ENCODE peak calls at places on chromosomes 13 and 19, in ten cellular contexts. C, Y, T, I, U, V, O, J, M and X are unnamed samples. For H3K4me1, the result is how much of the 10 kb centered on the place peaks cover.

GRCh38 chr19:17052439-17052838 is 22.8 kb downstream of the HAUS8 start:
- DNase-seq in C (peak), Y (no peak), T (peak), I (peak), U (peak), V (no peak), O (no peak), J (peak), M (peak), X (peak)

GRCh38 chr13:26011996-26012688 is 39.7 kb downstream of the SHISA2 start:
- DNase-seq in C (no peak), Y (peak), T (peak), I (peak), U (no peak), V (peak), O (no peak), J (no peak), M (peak), X (no peak)

GRCh38 chr19:3132971-3133792 is 2.7 kb upstream of the GNA15 start:
- DNase-seq in C (no peak), Y (peak), T (peak), I (peak), U (no peak), V (peak), O (no peak), J (no peak), M (peak), X (peak)

GRCh38 chr19:45852941-45853340 is 10.0 kb downstream of the SYMPK start:
- DNase-seq in C (no peak), Y (no peak), T (no peak), I (no peak), U (no peak), V (peak), O (no peak), J (no peak), M (no peak), X (no peak)

GRCh38 chr19:28694812-28695211 is 518.1 kb downstream of the UQCRFS1 start:
- DNase-seq in C (no peak), Y (no peak), T (no peak), I (no peak), U (no peak), V (no peak), O (no peak), J (no peak), M (no peak), X (no peak)

GRCh38 chr13:112680741-112681360 is 9.0 kb upstream of the ATP11A start:
- DNase-seq in C (no peak), Y (no peak), T (no peak), I (no peak), U (no peak), V (no peak), O (no peak), J (no peak), M (no peak), X (no peak)

GRCh38 chr19:43664008-43664407 is 6.0 kb downstream of the PLAUR start:
- DNase-seq in C (no peak), Y (no peak), T (peak), I (no peak), U (no peak), V (no peak), O (no peak), J (peak), M (no peak), X (no peak)

GRCh38 chr13:78067290-78067689 is 148.7 kb upstream of the EDNRB start:
- DNase-seq in C (no peak), Y (no peak), T (no peak), I (no peak), U (no peak), V (no peak), O (no peak), J (no peak), M (no peak), X (no peak)

GRCh38 chr13:75123428-75123827 is 358.5 kb downstream of the TBC1D4 start:
- DNase-seq in C (peak), Y (no peak), T (no peak), I (no peak), U (no peak), V (no peak), O (no peak), J (no peak), M (no peak), X (no peak)

GRCh38 chr19:34841780-34842179 is 68.8 kb upstream of the ZNF599 start:
- DNase-seq in C (no peak), Y (no peak), T (no peak), I (no peak), U (no peak), V (no peak), O (no peak), J (no peak), M (no peak), X (no peak)

GRCh38 chr19:29964171-29964570 is 22.1 kb downstream of the URI1 start:
- DNase-seq in C (no peak), Y (no peak), T (no peak), I (peak), U (no peak), V (no peak), O (no peak), J (no peak), M (no peak), X (no peak)

GRCh38 chr13:62710766-62711165 is 1295.1 kb upstream of the PCDH20 start:
- DNase-seq in C (no peak), Y (no peak), T (no peak), I (no peak), U (no peak), V (no peak), O (no peak), J (no peak), M (no peak), X (no peak)

GRCh38 chr13:113032291-113032690 is 63.3 kb downstream of the MCF2L start:
- DNase-seq in C (no peak), Y (no peak), T (no peak), I (no peak), U (no peak), V (no peak), O (no peak), J (no peak), M (no peak), X (no peak)

GRCh38 chr13:33743438-33744368 is 74.2 kb upstream of the RFC3 start:
- DNase-seq in C (no peak), Y (no peak), T (no peak), I (peak), U (no peak), V (no peak), O (no peak), J (no peak), M (peak), X (no peak)

GRCh38 chr19:46784262-46785053 is 3.9 kb downstream of the SLC1A5 start:
- DNase-seq in C (peak), Y (no peak), T (peak), I (peak), U (peak), V (peak), O (peak), J (peak), M (no peak), X (peak)

DNA sequence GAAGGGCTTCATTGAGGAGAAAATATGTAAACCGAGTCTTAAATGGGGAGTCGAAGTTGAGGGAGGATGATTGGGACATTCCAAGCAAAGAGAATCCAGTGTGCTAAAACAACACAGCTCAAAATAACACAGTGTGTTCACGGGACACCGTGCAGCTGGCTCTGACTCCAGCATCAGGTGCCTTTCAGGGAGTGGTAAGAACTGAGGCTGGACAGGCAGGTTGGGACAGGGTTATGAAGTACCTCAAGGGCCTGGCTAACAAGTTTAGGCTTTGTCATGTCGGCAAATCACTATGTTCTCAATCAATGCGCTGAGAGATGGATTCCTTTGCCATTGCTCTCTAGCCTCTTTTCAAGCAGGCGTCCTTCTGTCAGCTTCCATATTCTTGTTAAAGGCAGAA is 27.5 kb upstream of the WDFY2 start:
- DNase-seq in C (no peak), Y (no peak), T (no peak), I (no peak), U (no peak), V (peak), O (no peak), J (no peak), M (no peak), X (peak)
- H3K4me1 ChIP-seq in C (under half), Y (under half), T (under half), I (under half), U (under half), V (under half), O (under half), J (under half), M (under half), X (under half)

GRCh38 chr13:99894835-99895427 is 76.6 kb downstream of the ZIC5 start:
- DNase-seq in C (no peak), Y (no peak), T (peak), I (no peak), U (no peak), V (no peak), O (no peak), J (no peak), M (peak), X (no peak)

GRCh38 chr13:99893567-99893966 is 78.0 kb downstream of the ZIC5 start:
- DNase-seq in C (no peak), Y (no peak), T (no peak), I (no peak), U (no peak), V (no peak), O (no peak), J (no peak), M (no peak), X (no peak)

GRCh38 chr13:99892866-99893504 is 78.6 kb downstream of the ZIC5 start:
- DNase-seq in C (no peak), Y (no peak), T (no peak), I (no peak), U (no peak), V (no peak), O (no peak), J (no peak), M (no peak), X (no peak)

GRCh38 chr13:99894105-99894504 is 77.5 kb downstream of the ZIC5 start:
- DNase-seq in C (no peak), Y (no peak), T (no peak), I (no peak), U (no peak), V (no peak), O (no peak), J (no peak), M (no peak), X (no peak)

GRCh38 chr13:99892189-99892588 is 79.4 kb downstream of the ZIC5 start:
- DNase-seq in C (no peak), Y (no peak), T (no peak), I (no peak), U (no peak), V (no peak), O (no peak), J (no peak), M (no peak), X (no peak)
- H3K4me1 ChIP-seq in C (under half), Y (under half), T (under half), I (under half), U (under half), V (under half), O (under half), J (under half), M (under half), X (under half)

DNA sequence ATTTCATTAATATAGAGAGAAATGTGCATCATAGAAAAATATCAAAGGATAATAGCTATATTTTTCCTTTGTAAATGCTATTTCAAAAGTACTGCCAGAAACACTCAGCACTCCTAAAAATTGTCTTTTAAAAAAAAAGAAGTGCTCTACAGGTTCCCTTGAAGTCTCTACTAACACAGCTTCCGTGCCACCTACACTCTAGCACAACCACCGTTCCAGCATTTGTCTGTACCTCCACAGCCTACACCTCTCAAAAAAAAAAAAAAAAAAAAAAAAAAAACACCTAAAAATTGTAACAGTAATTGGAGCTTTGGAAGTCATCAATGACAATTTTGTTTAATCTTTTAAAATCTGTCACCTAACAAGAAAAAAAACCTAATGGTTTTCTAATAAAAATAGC is 485.6 kb downstream of the MYO16 start:
- DNase-seq in C (no peak), Y (no peak), T (no peak), I (no peak), U (no peak), V (no peak), O (no peak), J (no peak), M (no peak), X (no peak)
- H3K4me1 ChIP-seq in C (under half), Y (under half), T (under half), I (under half), U (under half), V (under half), O (under half), J (under half), M (under half), X (under half)

GRCh38 chr13:66171821-66172220 is 1058.3 kb downstream of the PCDH9 start:
- DNase-seq in C (no peak), Y (no peak), T (no peak), I (no peak), U (no peak), V (no peak), O (no peak), J (no peak), M (no peak), X (no peak)
- H3K4me1 ChIP-seq in C (under half), Y (under half), T (under half), I (under half), U (under half), V (under half), O (under half), J (under half), M (under half), X (under half)

DNA sequence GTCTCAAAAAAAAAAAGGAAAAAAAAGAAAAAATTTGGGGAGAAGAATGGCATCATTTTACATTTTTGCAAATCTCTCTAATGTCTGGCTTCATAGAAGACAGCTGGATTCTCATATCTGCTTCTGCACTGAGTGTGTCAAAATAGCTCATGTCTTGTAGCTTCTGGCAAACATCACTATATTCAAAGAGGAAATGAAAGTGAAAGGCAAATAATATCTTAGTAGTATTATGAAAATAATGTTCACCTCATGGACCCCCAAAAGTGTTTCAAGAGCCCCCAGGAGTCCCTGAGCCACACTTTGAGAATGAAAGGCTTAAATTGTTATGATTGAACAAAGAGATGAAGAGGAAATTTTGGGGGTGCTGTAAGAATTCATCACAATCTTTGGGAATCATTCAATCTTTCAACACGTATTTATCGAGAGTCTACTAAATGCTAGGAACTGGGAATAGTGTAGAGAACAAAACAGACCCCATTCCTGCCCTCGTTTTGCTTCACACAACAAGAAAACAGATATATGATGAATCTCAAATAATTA is 1.2 kb upstream of the SLC6A16 start:
- DNase-seq in C (no peak), Y (no peak), T (no peak), I (no peak), U (peak), V (no peak), O (no peak), J (no peak), M (no peak), X (no peak)
- H3K4me1 ChIP-seq in C (under half), Y (under half), T (under half), I (under half), U (under half), V (under half), O (under half), J (under half), M (under half), X (under half)

GRCh38 chr13:52903320-52903719 is 54.9 kb upstream of the PCDH8 start:
- DNase-seq in C (no peak), Y (no peak), T (no peak), I (no peak), U (no peak), V (no peak), O (no peak), J (no peak), M (no peak), X (no peak)
- H3K4me1 ChIP-seq in C (under half), Y (under half), T (under half), I (under half), U (under half), V (under half), O (under half), J (under half), M (under half), X (under half)

GRCh38 chr13:42086582-42086981 is 38.1 kb downstream of the DGKH start:
- DNase-seq in C (no peak), Y (no peak), T (no peak), I (no peak), U (no peak), V (no peak), O (no peak), J (no peak), M (no peak), X (no peak)

GRCh38 chr13:42083138-42083770 is 34.8 kb downstream of the DGKH start:
- DNase-seq in C (no peak), Y (no peak), T (no peak), I (no peak), U (no peak), V (no peak), O (no peak), J (no peak), M (no peak), X (no peak)

DNA sequence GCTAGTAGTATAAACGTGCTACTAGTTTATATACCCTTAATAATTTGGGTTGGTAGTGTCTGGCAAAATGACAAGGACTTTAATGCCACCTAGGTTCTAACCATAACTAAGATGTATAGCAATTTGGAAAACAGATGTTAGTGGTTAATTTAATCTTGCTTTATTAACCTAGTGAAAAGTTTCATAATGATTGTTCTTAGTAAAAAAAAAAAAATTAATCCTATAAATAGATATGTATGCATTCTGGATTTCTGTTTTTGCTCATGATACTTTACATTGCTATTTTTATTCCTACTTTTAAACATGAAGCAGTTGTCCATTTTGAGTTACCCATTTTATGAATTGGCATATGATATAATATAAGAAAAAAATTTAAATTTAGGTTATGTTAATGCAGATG is 36.3 kb downstream of the DGKH start:
- DNase-seq in C (no peak), Y (no peak), T (no peak), I (no peak), U (no peak), V (no peak), O (no peak), J (no peak), M (no peak), X (no peak)
- H3K4me1 ChIP-seq in C (under half), Y (under half), T (under half), I (under half), U (under half), V (under half), O (under half), J (under half), M (under half), X (under half)

DNA sequence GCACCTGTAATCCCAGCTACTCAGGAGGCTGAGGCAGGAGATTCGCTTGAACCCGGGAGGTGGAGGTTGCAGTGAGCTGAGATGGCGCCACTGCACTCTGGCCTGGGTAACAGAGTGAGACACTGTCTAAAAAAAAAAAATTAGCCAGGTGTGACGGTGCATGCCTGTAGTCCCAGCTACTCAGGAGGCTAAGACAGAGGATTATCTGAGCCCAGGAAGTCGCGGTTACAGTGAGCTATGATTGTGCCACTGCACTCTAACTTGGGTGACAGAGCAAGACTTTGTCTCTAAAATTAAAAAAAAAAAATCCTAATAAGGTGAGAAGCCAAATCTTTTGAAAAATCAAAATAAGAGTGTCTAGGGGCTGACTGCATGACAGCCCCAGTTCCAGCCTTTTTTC is 9.7 kb upstream of the CEBPA start:
- DNase-seq in C (no peak), Y (no peak), T (no peak), I (no peak), U (no peak), V (no peak), O (no peak), J (no peak), M (no peak), X (no peak)
- H3K4me1 ChIP-seq in C (under half), Y (under half), T (under half), I (under half), U (under half), V (under half), O (under half), J (under half), M (under half), X (under half)